ENCODE peak calls at places on chromosome 1, in six cellular contexts. H, C, K, V, D and W are unnamed samples.

GRCh38 chr1:164768619-164769018 is 209.6 kb downstream of the PBX1 start:
- DNase-seq in H (no peak), C (no peak), V (no peak), D (no peak), K (no peak), W (no peak)

GRCh38 chr1:225768662-225769426 is 8.8 kb upstream of the SRP9 start:
- DNase-seq in D (peak), H (no peak), K (no peak), V (no peak), C (no peak), W (no peak)

GRCh38 chr1:101181930-101182329 is 54.9 kb upstream of the S1PR1 start:
- DNase-seq in D (no peak), V (peak), K (no peak), C (no peak), H (no peak), W (no peak)

GRCh38 chr1:195591917-195592672 is 1016.1 kb downstream of the KCNT2 start:
- DNase-seq in D (peak), H (no peak), V (peak), C (no peak), K (no peak), W (no peak)

GRCh38 chr1:193707271-193708015 is 521.0 kb upstream of the B3GALT2 start:
- DNase-seq in H (no peak), C (no peak), D (peak), K (no peak), V (peak), W (no peak)

GRCh38 chr1:6123083-6123482 is 57.0 kb downstream of the CHD5 start:
- DNase-seq in H (no peak), V (no peak), D (no peak), K (no peak), C (no peak), W (no peak)

GRCh38 chr1:9212735-9213134 is 21.8 kb upstream of the H6PD start:
- DNase-seq in C (no peak), D (no peak), H (no peak), V (no peak), K (no peak), W (no peak)

GRCh38 chr1:213987876-213988638 is at the start of gene PROX1:
- DNase-seq in K (peak), H (peak), C (peak), D (peak), V (peak), W (peak)

GRCh38 chr1:221840511-221841243 is 98.8 kb upstream of the DUSP10 start:
- DNase-seq in D (no peak), H (no peak), V (peak), K (no peak), C (no peak), W (no peak)

GRCh38 chr1:58815069-58815679 is 31.3 kb upstream of the JUN start:
- DNase-seq in C (no peak), K (peak), V (peak), D (peak), H (peak), W (peak)

GRCh38 chr1:111669268-111669667 is 49.7 kb downstream of the RAP1A start:
- DNase-seq in V (peak), H (no peak), K (no peak), C (no peak), D (no peak), W (no peak)

GRCh38 chr1:23434260-23434775 is 9.8 kb upstream of the TCEA3 start:
- DNase-seq in C (no peak), K (no peak), D (no peak), V (no peak), H (no peak), W (no peak)

GRCh38 chr1:157090196-157090647 is 9.4 kb downstream of the ETV3L start:
- DNase-seq in D (peak), C (peak), K (peak), V (peak), H (peak), W (peak)

GRCh38 chr1:225962440-225962975 is 21.5 kb upstream of the LEFTY2 start:
- DNase-seq in C (peak), K (peak), V (no peak), D (no peak), H (peak), W (no peak)

GRCh38 chr1:183493540-183494245 is 21.4 kb downstream of the SMG7 start:
- DNase-seq in C (no peak), K (no peak), V (peak), D (no peak), H (no peak), W (no peak)

GRCh38 chr1:62076286-62076685 is 118.4 kb upstream of the L1TD1 start:
- DNase-seq in H (no peak), V (peak), C (no peak), D (peak), K (no peak), W (no peak)

GRCh38 chr1:200963076-200963475 is 60.4 kb downstream of the KIF21B start:
- DNase-seq in C (no peak), V (no peak), H (no peak), D (peak), K (no peak), W (no peak)

GRCh38 chr1:84771895-84772294 is 81.6 kb upstream of the SSX2IP start:
- DNase-seq in K (no peak), C (no peak), D (no peak), H (no peak), V (no peak), W (no peak)

GRCh38 chr1:187203257-187203656 is 374.5 kb downstream of the PLA2G4A start:
- DNase-seq in H (no peak), K (no peak), D (peak), V (peak), C (no peak), W (no peak)

GRCh38 chr1:85707267-85707989 is 805 bp downstream of the ZNHIT6 start:
- DNase-seq in C (peak), D (no peak), H (no peak), V (peak), K (no peak), W (no peak)

GRCh38 chr1:185696419-185697150 is 37.6 kb upstream of the HMCN1 start:
- DNase-seq in K (no peak), H (no peak), V (no peak), C (no peak), D (no peak), W (no peak)

GRCh38 chr1:186208405-186209129 is 166.5 kb downstream of the TPR start:
- DNase-seq in K (no peak), D (no peak), V (peak), C (no peak), H (no peak), W (no peak)

GRCh38 chr1:23591460-23592208 is 32.3 kb upstream of the ID3 start:
- DNase-seq in D (no peak), K (peak), H (peak), C (no peak), V (peak), W (no peak)

GRCh38 chr1:59353453-59353852 is 56.6 kb downstream of the FGGY start:
- DNase-seq in C (no peak), H (no peak), V (no peak), K (no peak), D (no peak), W (no peak)

GRCh38 chr1:236526079-236526478 is 2.3 kb downstream of the LGALS8 start:
- DNase-seq in H (no peak), C (no peak), K (no peak), D (no peak), V (no peak), W (no peak)

GRCh38 chr1:62436466-62437272 is at the start of gene USP1:
- DNase-seq in K (peak), H (peak), C (peak), V (peak), D (peak), W (peak)

GRCh38 chr1:206497774-206498173 is 9.6 kb upstream of the RASSF5 start:
- DNase-seq in V (no peak), K (no peak), H (no peak), C (no peak), D (no peak), W (no peak)

GRCh38 chr1:11923069-11923826 is 3.0 kb downstream of the KIAA2013 start:
- DNase-seq in C (no peak), D (no peak), V (no peak), H (no peak), K (no peak), W (no peak)

GRCh38 chr1:27831568-27832410 is 1.2 kb downstream of the PPP1R8 start:
- DNase-seq in K (no peak), V (peak), H (no peak), D (peak), C (no peak), W (no peak)

GRCh38 chr1:67888707-67889106 is 55.4 kb upstream of the GNG12 start:
- DNase-seq in H (no peak), C (peak), D (peak), K (no peak), V (peak), W (no peak)
- H3K27ac ChIP-seq in H (no peak), C (no peak), D (peak), K (no peak), V (peak), W (no peak)

DNA sequence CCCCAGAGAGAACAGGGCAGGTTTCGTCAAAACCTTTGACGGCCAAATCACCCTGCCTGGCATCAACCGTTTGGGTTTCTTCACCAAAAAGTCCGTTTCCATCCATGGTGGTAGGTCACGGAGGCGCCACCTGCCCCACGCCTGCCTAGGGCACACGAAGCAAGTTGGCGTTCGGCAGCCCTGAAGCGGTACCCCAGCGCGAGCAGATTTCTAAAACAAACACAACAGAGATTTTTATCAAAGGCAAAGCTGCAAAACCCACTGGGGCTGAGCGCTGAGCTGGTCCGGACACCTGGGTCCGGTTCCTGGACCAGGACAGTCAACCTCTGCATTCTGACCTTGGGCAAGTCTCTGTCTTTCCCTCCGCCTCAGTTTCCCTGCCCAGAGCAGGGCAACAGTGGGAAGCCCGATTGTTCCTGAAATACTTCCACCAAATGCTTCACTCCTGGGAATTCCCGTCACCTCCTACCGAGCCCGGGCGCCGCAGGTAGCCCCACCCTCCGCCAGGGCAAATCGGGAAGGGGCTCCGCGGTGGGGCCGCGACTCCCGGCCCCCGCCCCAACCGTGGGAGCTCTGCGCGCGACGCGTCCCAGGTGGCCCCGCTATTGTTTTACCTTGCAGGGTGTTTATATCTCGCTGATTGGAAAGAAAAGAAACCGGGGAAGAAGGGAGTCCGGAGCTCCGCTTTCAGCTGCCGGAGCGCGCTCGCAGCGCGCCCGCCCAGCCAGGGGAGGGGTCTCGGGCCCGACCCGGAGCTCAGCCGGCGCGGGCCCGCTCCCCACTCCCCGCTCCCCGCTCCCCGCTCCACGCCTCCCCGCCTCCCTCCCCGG is 571 bp downstream of the IGSF3 start:
- DNase-seq in H (no peak), K (no peak), V (no peak), D (no peak), C (no peak), W (no peak)
- H3K27ac ChIP-seq in H (peak), K (no peak), V (no peak), D (peak), C (peak), W (no peak)

DNA sequence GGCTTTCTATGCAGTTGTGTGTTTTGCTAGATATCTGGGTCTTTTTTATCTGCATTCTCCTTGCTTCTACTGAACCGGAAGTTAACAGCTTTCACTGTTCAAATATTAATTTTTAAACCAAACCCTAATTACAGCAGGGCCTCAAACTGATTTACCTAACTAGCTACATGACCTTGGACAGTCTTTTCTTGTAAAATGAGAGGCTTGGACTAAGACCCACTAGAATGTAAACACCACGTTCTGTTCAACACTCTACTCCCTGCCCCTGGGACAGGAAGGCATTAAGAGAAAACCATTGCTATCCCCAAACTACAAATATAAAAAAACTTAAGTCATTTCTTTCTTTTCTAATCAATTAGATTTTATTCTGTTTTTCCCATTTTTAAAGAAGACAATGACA is 3.7 kb downstream of the USP24 start:
- DNase-seq in H (no peak), C (no peak), V (peak), D (no peak), K (no peak), W (no peak)
- H3K27ac ChIP-seq in H (peak), C (peak), V (no peak), D (no peak), K (peak), W (peak)

DNA sequence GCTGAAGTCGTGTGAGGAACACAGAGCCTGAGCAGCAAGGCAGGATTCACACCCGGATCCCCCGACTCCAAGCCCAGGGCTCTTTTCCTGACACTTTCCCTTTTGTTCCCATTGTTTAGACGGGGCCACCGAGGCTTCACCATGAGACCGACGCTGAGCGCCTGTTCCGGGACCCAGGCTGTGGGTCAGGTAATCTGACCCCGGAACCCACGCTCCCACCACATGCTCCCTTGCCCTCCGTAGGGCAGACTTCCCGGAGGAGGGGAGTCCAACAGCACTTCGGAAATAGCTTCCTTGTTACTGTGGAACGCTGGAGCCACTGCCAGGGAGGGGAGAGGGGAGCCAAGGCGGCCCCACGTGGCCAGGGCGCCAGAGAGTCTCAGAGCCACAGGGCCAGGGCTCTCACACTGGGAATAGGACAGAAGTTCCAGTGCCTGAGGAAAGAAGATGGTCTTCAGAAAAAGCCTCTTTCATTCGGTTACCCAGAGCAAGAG is 18.4 kb downstream of the RUNX3 start:
- DNase-seq in D (no peak), V (peak), H (no peak), C (no peak), K (no peak), W (peak)
- H3K27ac ChIP-seq in D (no peak), V (no peak), H (no peak), C (no peak), K (peak), W (no peak)

DNA sequence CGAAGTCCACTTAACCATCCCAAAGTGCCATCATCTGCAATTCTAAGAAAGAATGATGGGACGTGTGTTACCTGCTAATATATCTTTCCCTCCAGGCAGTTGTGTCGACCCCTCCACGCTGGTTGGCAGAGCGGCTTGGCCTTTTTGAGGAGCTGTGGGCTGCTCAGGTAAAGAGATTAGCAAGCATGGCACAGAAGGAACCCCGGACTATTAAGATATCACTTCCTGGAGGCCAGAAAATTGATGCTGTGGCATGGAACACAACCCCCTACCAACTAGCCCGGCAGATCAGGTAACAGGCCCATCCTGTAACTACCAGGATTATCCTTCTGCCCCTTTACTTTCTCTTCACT is 520 bp downstream of the TARS2 start:
- DNase-seq in D (no peak), H (no peak), K (no peak), V (no peak), C (no peak), W (no peak)
- H3K27ac ChIP-seq in D (peak), H (peak), K (no peak), V (no peak), C (no peak), W (peak)

GRCh38 chr1:66570196-66570595 is 36.2 kb downstream of the SGIP1 start:
- DNase-seq in D (no peak), H (no peak), V (no peak), C (no peak), K (no peak), W (no peak)
- H3K27ac ChIP-seq in D (peak), H (no peak), V (no peak), C (no peak), K (no peak), W (no peak)

GRCh38 chr1:109272831-109273547 is 10.0 kb downstream of the PSRC1 start:
- DNase-seq in C (no peak), V (no peak), D (peak), K (no peak), H (no peak), W (no peak)
- H3K27ac ChIP-seq in C (no peak), V (no peak), D (peak), K (no peak), H (no peak), W (peak)

DNA sequence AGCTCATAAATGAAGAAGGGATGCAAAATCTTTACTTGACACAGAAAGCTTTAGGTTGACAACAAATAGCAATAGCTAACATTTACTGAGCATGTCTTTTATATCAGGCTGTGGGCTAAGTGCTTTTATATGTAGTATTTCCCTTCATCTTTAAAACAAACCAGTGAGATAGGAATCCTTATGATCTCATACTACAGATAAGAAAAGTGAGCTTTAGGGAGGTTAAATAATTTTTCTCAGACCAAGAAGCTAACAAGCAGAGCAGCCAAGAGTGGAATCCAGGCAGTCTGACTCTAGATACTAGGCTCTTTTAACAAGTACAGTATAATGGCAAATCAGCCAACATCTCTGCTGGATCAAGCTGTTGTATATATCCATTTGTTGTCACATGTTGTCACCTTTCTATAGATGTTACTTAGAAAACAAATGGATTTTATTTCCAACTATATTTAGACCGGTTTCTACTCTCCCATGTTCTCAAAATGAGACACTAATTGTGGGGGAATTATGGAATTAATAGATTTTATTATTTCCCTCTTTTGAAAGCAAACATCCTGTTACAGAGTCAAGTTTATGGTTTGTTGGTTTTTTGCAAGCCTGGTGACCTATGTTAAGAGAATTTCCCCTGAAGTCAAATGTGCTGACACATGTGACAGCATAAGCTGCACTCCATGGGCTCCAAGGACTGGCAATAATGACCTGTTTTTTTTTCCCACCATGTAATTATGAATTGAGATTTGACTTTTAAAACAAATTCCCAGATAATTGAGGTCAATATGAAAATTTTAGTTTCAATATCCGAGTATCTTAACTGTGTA is 242.7 kb upstream of the SGIP1 start:
- DNase-seq in D (no peak), K (no peak), V (no peak), H (no peak), C (no peak), W (no peak)
- H3K27ac ChIP-seq in D (no peak), K (no peak), V (no peak), H (no peak), C (no peak), W (no peak)

GRCh38 chr1:203676455-203676854 is 49.8 kb downstream of the ATP2B4 start:
- DNase-seq in H (no peak), K (no peak), C (no peak), D (no peak), V (no peak), W (no peak)

GRCh38 chr1:203675596-203676347 is 49.1 kb downstream of the ATP2B4 start:
- DNase-seq in C (no peak), K (no peak), V (no peak), D (no peak), H (no peak), W (no peak)

GRCh38 chr1:203680765-203681164 is 54.1 kb downstream of the ATP2B4 start:
- DNase-seq in V (no peak), C (peak), K (no peak), D (no peak), H (no peak), W (no peak)

GRCh38 chr1:203678943-203679661 is 52.5 kb downstream of the ATP2B4 start:
- DNase-seq in K (no peak), V (no peak), C (no peak), D (peak), H (no peak), W (no peak)

DNA sequence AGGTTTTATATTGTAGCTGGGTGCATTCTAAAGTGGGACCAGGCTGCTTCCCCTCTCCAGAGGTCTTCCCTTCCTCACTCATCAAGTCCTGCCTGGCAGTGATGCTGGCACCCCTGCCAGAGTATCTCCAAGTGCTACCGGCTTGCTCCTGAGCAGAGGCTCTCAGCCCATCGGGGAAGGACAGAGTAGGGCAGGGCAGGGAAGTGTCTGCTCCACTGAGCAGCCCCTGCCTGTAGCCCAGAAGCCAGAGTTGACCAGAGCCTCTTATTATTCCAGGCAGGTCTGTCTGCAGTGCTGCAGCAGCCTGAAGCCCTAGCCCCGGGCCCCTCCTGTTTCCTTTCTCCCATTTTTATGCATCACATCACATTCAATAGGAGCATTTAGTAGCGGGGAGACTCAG is 51.1 kb downstream of the ATP2B4 start:
- DNase-seq in H (no peak), D (no peak), K (no peak), C (no peak), V (no peak), W (peak)
- H3K27ac ChIP-seq in H (peak), D (no peak), K (no peak), C (no peak), V (no peak), W (no peak)